ENCODE peak calls at places on chromosomes 7 and 10, in four cellular contexts. M is GM23248, X is uterus, H is heart left ventricle. V is an unnamed sample. For H3K4me1, the result is how much of the 10 kb centered on the place peaks cover.

GRCh38 chr7:50860174-50860573 is 77.5 kb upstream of the GRB10 start:
- DNase-seq in X (no peak), H (no peak), M (no peak), V (no peak)

GRCh38 chr7:130961128-130961601 is 227.2 kb upstream of the KLF14 start:
- DNase-seq in H (no peak), M (peak), X (no peak), V (peak)

GRCh38 chr10:61835909-61836232 is 65.6 kb upstream of the ARID5B start:
- DNase-seq in X (no peak), H (no peak), M (peak), V (no peak)

GRCh38 chr7:71144963-71145362 is 13.0 kb downstream of the GALNT17 start:
- DNase-seq in M (no peak), H (no peak), X (no peak), V (no peak)

GRCh38 chr10:112490543-112490942 is 43.5 kb downstream of the VTI1A start:
- DNase-seq in M (peak), X (no peak), H (peak), V (no peak)

GRCh38 chr7:94779070-94779469 is 123.1 kb upstream of the SGCE start:
- DNase-seq in M (no peak), X (no peak), H (no peak), V (no peak)

GRCh38 chr7:44772867-44773266 is 23.6 kb upstream of the PPIA start:
- DNase-seq in M (no peak), X (no peak), H (no peak), V (no peak)

GRCh38 chr10:34854147-34854601 is 39.1 kb upstream of the PARD3 start:
- DNase-seq in M (peak), X (peak), H (no peak), V (peak)

GRCh38 chr7:46174192-46174572 is 253.1 kb upstream of the IGFBP3 start:
- DNase-seq in H (no peak), X (no peak), M (no peak), V (no peak)

GRCh38 chr10:84783386-84783785 is 455.0 kb downstream of the CCSER2 start:
- DNase-seq in H (no peak), M (peak), X (no peak), V (no peak)

DNA sequence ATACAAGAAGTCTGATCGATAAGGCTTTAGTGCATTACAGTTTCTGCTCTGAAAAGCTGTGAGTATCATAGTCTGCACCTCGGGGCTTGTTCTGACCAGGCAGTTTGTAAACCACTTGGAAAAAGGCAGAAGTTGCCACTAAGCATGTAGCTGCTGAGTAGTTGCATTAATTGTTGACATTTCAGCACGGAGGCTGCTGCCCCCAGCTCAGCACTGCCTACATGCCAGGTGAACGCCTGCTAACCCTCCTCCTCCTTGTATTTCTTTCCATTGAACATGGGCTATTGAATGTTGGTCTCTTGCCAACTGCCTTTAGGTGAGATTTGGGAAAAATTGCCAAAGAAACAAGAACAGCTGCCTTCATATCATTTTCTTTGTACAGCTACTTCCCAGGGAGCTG is 164.2 kb downstream of the RAPGEF5 start:
- DNase-seq in X (no peak), M (no peak), H (no peak), V (no peak)
- H3K4me1 ChIP-seq in X (under half), M (under half), H (under half), V (under half)

GRCh38 chr10:95286707-95287106 is 4.1 kb downstream of the PDLIM1 start:
- DNase-seq in H (no peak), M (no peak), X (no peak), V (no peak)
- H3K4me1 ChIP-seq in H (under half), M (under half), X (under half), V (under half)

DNA sequence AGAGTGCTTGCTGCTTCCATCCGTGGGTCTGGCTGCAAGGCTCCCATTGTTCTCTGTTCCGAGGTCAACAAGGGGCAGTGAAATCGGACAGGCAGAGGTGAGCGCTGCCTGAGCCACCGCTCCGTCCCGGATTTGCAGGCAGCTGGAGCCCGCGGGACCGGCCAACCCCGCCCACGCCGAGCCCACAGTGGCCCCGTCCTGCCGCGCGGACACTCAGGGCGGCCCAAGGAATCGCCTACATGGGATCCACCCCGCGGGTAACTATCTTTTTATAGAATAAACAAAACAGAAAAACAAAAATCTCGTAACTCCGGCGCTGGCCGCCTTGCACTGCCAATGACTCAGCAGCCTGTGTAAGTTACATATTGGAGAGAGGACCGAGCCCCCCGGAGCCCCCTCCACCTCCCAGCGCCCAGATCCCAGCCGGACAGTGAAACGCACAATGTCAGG is 1.9 kb downstream of the BNIP3 start:
- DNase-seq in H (peak), X (no peak), M (peak), V (peak)
- H3K4me1 ChIP-seq in H (under half), X (under half), M (under half), V (under half)

GRCh38 chr10:557792-558328 is 131.6 kb downstream of the DIP2C start:
- DNase-seq in H (no peak), X (peak), M (peak), V (peak)
- H3K4me1 ChIP-seq in H (under half), X (under half), M (under half), V (under half)

GRCh38 chr7:23372671-23373070 is 73.5 kb downstream of the MALSU1 start:
- DNase-seq in X (no peak), H (no peak), M (no peak), V (no peak)
- H3K4me1 ChIP-seq in X (under half), H (under half), M (under half), V (under half)

DNA sequence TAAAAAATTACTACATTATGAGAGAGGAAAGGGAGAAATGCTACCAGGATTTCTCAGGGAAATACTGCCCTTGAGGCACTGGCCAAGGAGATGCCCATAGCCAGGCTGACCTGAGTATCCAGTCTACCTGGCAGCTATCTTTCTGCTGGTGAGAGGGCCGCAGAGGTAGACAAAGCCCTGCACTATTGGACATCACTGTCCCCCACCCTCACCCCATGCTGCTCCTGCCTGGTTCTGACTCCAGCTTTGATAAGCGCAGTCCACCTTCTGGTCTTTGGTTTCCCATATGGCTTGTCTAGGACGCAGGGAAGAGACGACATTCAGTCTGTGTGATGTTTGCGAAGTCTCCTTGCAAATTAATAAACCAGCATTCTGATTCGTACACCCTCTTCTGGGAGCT is 3.7 kb downstream of the ITPRIP start:
- DNase-seq in H (no peak), M (no peak), X (no peak), V (no peak)
- H3K4me1 ChIP-seq in H (under half), M (half or more), X (under half), V (half or more)

GRCh38 chr10:3467052-3467906 is 294.7 kb upstream of the PITRM1 start:
- DNase-seq in H (peak), M (peak), X (peak), V (peak)
- H3K4me1 ChIP-seq in H (under half), M (under half), X (under half), V (under half)

V was measured in osteoblast.